ENCODE peak calls at places on chromosome 16, in five cellular contexts. W is K562, V is GM12878, T is H1, J is HepG2. S is an unnamed sample.

GRCh38 chr16:24125199-24125598 is 130.9 kb upstream of the CACNG3 start:
- DNase-seq in T (no peak), V (no peak), J (no peak), W (no peak), S (no peak)

GRCh38 chr16:80298676-80299075 is 242.1 kb upstream of the DYNLRB2 start:
- DNase-seq in T (no peak), J (no peak), V (no peak), W (no peak), S (no peak)

GRCh38 chr16:81006472-81007311 is at the start of the genes CENPN and CMC2:
- DNase-seq in W (peak), J (peak), V (peak), T (peak), S (peak)

GRCh38 chr16:29310852-29311314 is 95.6 kb downstream of the NPIPB11 start:
- DNase-seq in J (peak), W (no peak), V (no peak), T (no peak), S (no peak)

GRCh38 chr16:9258423-9259051 is 167.1 kb downstream of the HAPSTR1 start:
- DNase-seq in J (peak), T (peak), V (no peak), W (peak), S (peak)

GRCh38 chr16:77905356-77905920 is 116.9 kb upstream of the CLEC3A start:
- DNase-seq in J (no peak), W (no peak), V (no peak), T (no peak), S (no peak)

GRCh38 chr16:77838597-77839255 is 50.4 kb downstream of the VAT1L start:
- DNase-seq in W (no peak), V (no peak), T (no peak), J (no peak), S (no peak)

GRCh38 chr16:2289282-2289681 is 21.4 kb upstream of the RNPS1 start:
- DNase-seq in W (no peak), J (no peak), T (no peak), V (no peak), S (no peak)

GRCh38 chr16:81283044-81283443 is 31.7 kb upstream of the GAN start:
- DNase-seq in W (no peak), J (no peak), T (no peak), V (no peak), S (no peak)

GRCh38 chr16:12976936-12977335 is 75.5 kb downstream of the SHISA9 start:
- DNase-seq in W (no peak), V (no peak), J (no peak), T (no peak), S (no peak)

GRCh38 chr16:84519855-84520254 is 15.4 kb upstream of the MEAK7 start:
- DNase-seq in T (no peak), W (no peak), V (no peak), J (no peak), S (no peak)

GRCh38 chr16:30491744-30492308 is 19.3 kb downstream of the ITGAL start:
- DNase-seq in W (peak), V (no peak), T (no peak), J (peak), S (no peak)

GRCh38 chr16:84918006-84918909 is 93.1 kb downstream of the ZDHHC7 start:
- DNase-seq in V (no peak), W (no peak), T (no peak), J (no peak), S (no peak)

GRCh38 chr16:26058326-26058725 is 366.6 kb downstream of the HS3ST4 start:
- DNase-seq in T (no peak), J (no peak), V (no peak), W (no peak), S (no peak)

GRCh38 chr16:86626966-86627365 is 48.6 kb downstream of the FOXL1 start:
- DNase-seq in T (no peak), V (no peak), W (no peak), J (no peak), S (no peak)

GRCh38 chr16:14509055-14509454 is 121.0 kb downstream of the PARN start:
- DNase-seq in V (no peak), T (no peak), J (peak), W (no peak), S (no peak)

GRCh38 chr16:29154676-29155121 is 169.8 kb downstream of the LAT start:
- DNase-seq in J (no peak), T (no peak), V (no peak), W (no peak), S (no peak)

GRCh38 chr16:53872248-53873221 is 168.6 kb downstream of the FTO start:
- DNase-seq in V (no peak), W (no peak), T (no peak), J (no peak), S (no peak)

GRCh38 chr16:69036399-69037091 is 68.9 kb upstream of the HAS3 start:
- DNase-seq in V (no peak), W (no peak), J (no peak), T (no peak), S (no peak)

GRCh38 chr16:1932050-1933028 is 10.7 kb downstream of the MSRB1 start:
- DNase-seq in T (no peak), W (no peak), J (peak), V (no peak), S (no peak)

GRCh38 chr16:86762035-86762550 is 183.7 kb downstream of the FOXL1 start:
- DNase-seq in W (no peak), T (no peak), V (no peak), J (no peak), S (no peak)

GRCh38 chr16:12679660-12680272 is 123.9 kb downstream of the CPPED1 start:
- DNase-seq in W (no peak), T (no peak), J (no peak), V (no peak), S (no peak)

GRCh38 chr16:65497571-65497970 is 375.7 kb upstream of the CDH11 start:
- DNase-seq in W (no peak), J (no peak), T (no peak), V (no peak), S (no peak)

GRCh38 chr16:82544378-82544777 is 82.4 kb upstream of the CDH13 start:
- DNase-seq in W (no peak), V (no peak), J (no peak), T (no peak), S (no peak)

DNA sequence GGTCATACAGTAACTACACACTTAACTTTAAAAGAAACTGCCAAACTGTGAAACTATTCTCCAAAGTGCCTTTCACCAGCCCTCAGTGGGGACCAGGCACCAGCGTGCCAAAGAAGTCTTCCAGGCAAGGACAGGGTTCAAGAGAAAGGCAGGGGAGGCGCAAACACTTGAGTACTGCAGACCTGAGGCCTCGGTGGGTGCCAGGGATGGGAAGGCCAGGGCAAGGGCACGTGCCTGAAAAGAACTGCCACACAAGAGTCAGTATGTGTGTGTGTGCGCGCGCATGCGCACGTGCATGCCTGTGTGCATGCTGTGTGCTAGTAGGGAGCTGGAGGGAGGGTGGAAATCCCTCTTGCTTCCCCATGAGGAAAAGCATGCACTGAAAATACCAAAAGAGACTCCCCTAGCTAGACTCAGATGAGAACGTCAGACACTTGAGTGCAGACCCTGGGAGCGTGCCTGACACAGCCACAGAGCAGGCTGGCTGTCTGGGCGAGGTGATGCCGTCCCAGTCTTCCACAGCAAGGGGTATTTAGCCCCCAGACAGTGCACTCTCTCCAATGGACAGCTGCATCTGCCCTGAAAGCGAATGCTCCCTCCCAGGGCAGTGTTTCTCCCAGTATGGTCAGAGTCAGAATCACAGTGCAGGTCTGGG is 40.1 kb upstream of the GSG1L start:
- DNase-seq in V (no peak), T (no peak), J (no peak), W (no peak), S (no peak)
- TF ChIP-seq ZNF274 in V (no peak), T (no peak), J (no peak), W (no peak), S (no peak)

DNA sequence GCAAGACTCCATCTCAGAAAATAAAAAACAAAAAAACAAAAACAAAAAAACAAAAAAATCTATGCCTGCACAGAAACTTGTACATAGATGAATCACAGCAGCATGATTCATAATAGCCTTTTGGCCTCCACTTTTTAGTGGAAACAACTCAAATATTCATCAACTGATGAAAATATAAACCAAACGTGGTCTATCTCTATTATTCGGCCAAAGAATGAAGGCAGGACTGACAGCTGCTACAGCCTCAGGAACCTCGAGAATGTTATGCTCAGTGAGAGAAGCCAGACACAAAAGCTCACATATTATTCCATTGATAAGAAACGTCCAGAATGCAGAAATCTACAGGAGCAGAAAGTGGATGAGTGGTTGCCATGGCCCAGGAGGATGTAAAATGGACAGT is 19.8 kb downstream of the PPL start:
- DNase-seq in J (no peak), V (no peak), T (no peak), W (no peak), S (no peak)
- TF ChIP-seq SP1 in J (no peak), V (no peak), T (no peak), W (no peak), S (peak)

GRCh38 chr16:6689643-6690042 is 643.0 kb upstream of the RBFOX1 start:
- DNase-seq in V (no peak), W (no peak), J (no peak), T (no peak), S (no peak)

GRCh38 chr16:6687593-6687992 is 645.1 kb upstream of the RBFOX1 start:
- DNase-seq in J (no peak), V (no peak), T (no peak), W (peak), S (no peak)

GRCh38 chr16:6682142-6682811 is 650.4 kb upstream of the RBFOX1 start:
- DNase-seq in V (no peak), T (peak), W (peak), J (peak), S (no peak)

DNA sequence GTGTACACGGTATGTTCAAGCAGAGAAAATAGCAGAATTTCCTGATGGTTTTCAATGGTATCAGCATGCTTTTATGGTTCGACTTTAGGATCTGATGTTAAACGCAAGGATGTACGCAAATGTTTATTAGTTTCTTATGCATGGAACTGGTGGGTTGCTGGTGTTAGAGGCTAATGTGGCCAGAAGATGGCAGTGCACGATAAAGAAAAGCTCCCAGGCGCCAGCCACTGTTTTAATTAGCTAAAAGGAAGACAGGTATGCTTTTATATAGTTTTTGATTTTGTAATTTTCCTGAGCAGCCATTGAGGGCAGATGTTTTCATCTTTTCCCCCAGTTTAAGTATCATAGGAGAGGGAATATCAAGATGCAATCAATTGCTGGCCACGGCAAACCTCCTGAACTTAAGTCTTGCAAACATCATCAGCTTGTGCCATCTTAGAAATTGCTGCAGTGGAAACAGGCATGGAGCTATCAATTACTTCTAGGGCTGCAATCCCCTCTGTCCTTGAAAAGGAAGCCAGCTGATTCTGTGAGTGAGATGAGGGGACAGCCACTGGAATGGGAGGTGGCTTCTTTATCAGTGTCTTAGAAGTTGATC is 648.5 kb upstream of the RBFOX1 start:
- DNase-seq in W (peak), V (no peak), T (no peak), J (peak), S (no peak)
- TF ChIP-seq CEBPB in W (no peak), V (no peak), T (no peak), J (no peak), S (no peak)

GRCh38 chr16:89598199-89598598 is 15.2 kb upstream of the DPEP1 start:
- DNase-seq in J (no peak), V (no peak), T (no peak), W (no peak), S (no peak)

GRCh38 chr16:89595330-89596060 is 17.9 kb upstream of the DPEP1 start:
- DNase-seq in J (no peak), V (no peak), T (no peak), W (no peak), S (no peak)

GRCh38 chr16:89596061-89596689 is 17.3 kb upstream of the DPEP1 start:
- DNase-seq in T (no peak), V (no peak), J (no peak), W (no peak), S (no peak)

GRCh38 chr16:89596957-89597644 is 16.3 kb upstream of the DPEP1 start:
- DNase-seq in T (no peak), V (no peak), J (no peak), W (no peak), S (no peak)

DNA sequence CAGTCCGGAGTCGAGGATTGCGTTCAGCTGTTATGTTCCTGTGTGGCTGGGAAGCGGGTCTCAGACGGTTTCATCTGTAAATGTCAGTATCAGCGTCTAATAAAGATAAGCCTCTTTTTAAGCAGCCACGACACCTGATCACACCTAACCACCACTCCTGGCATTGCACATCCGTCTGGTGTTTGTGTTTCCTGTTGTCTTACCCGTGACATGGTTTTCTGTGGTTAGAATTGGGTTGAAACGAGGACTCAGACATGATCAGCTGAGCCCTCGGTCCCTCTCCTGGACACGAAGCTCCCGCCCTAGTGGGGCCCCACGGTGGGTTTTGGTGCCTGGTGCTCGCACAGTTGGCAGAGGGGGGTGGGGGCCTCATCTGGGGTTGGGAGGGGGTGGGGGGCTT is 18.3 kb downstream of the CPNE7 start:
- DNase-seq in V (no peak), J (no peak), W (no peak), T (no peak), S (no peak)
- TF ChIP-seq ZNF274 in V (no peak), J (no peak), W (no peak), T (no peak), S (no peak)

DNA sequence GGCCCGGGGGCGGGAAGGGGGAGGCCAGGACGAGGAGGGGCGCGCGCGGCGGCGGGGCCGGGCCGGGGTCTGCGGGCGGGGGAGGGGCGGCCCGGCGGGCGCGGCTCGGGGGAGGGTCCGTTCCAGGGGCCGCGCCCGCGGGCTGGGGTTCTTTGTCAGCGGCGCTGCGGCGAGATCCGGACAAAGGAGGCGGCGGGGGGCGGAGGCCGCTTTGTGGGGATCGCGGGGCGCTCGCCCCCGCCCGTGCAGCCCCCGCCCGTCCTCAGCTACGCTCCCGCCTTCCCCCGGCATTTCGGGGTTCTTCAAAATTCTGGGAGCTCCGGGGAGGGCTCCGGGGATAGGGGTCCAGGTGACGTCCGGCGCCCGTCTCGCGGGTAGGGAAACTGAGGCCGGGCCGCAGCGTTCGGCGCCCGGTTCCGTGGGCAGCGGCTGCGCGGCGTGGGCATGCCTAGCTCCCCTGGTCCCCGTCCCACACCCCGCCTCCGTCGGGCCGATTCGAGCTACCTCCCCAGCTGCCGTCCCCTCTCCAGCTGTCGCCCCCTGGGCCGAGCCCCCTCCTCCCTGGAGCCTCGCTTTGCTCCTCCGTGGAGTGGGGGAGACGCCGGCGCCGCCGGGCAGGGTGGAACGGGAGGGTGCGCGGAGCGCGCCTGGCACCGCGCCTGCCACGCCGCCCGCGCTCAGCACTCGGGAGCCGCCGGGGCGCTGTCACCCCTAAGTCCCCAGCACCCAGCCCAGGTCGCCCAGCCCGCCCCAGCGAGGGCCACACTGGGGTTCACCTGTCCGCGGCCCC is 530 bp downstream of the SNN start:
- DNase-seq in T (no peak), J (no peak), V (no peak), W (no peak), S (no peak)
- TF ChIP-seq SP1 in T (no peak), J (no peak), V (no peak), W (no peak), S (no peak)

GRCh38 chr16:57278494-57278893 is 6.0 kb downstream of the PLLP start:
- DNase-seq in T (no peak), J (no peak), V (no peak), W (no peak), S (no peak)

GRCh38 chr16:57277586-57277985 is 6.9 kb downstream of the PLLP start:
- DNase-seq in V (no peak), J (no peak), T (no peak), W (peak), S (peak)

GRCh38 chr16:57282510-57283213 is 1.8 kb downstream of the PLLP start:
- DNase-seq in W (no peak), V (no peak), T (no peak), J (no peak), S (no peak)

GRCh38 chr16:57281791-57282190 is 2.7 kb downstream of the PLLP start:
- DNase-seq in J (no peak), W (no peak), T (no peak), V (no peak), S (no peak)

DNA sequence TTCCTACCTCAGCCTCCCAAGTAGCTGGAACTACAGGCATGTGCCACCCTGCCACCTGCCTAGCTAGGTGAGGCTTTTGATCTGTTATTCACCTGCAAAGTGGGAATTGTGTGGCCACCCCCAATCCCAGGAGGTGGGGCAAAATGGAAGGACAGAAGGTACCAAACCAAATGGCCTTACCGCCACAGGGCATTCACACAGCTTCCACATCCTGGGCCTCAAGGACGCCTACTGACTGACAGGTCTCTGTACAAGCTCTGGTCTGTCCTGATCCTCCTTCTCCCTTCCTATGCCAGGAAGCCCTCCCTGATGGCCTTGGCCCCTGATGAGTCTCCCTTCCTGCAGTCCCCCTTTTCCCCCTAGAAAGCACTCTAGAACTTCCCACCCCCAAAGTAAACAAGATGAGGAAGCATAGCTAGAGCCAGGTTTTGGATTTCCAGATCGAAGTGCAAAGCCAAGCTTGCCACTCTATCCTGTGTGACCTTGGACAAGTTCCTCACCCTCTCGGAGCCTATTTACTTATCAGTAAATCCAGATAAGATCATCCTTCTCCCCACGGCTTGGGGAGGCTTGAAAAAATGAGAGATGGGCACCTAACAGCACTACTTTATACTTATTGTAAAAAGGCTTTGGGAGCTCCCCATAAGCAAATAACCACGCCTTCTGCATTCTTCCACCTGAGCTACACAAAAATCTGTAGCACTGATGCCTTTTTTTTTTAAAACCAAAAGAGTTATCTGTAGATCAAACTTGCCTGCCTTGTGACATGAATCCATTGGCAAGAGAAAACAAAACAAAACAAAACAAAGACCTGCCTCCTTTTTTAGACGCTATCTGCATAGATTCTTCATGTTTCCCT is 4.5 kb downstream of the PLLP start:
- DNase-seq in V (no peak), J (peak), T (no peak), W (no peak), S (no peak)
- TF ChIP-seq CEBPB in V (no peak), J (no peak), T (no peak), W (no peak), S (no peak)

GRCh38 chr16:67632415-67633172 is 12.3 kb upstream of the CARMIL2 start:
- DNase-seq in W (no peak), T (no peak), J (peak), V (no peak), S (no peak)
- TF ChIP-seq ZNF274 in W (no peak), T (no peak), J (no peak), V (no peak), S (no peak)

GRCh38 chr16:71498031-71498430 is 8.9 kb upstream of the ZNF19 start:
- DNase-seq in J (no peak), T (no peak), W (no peak), V (no peak), S (no peak)
- TF ChIP-seq SP1 in J (no peak), T (no peak), W (no peak), V (no peak), S (no peak)

GRCh38 chr16:72995151-72995881 is 52.6 kb downstream of the ZFHX3 start:
- DNase-seq in J (no peak), V (no peak), T (peak), W (peak), S (no peak)

GRCh38 chr16:72999541-73000019 is 48.3 kb downstream of the ZFHX3 start:
- DNase-seq in W (no peak), V (no peak), J (no peak), T (no peak), S (no peak)

GRCh38 chr16:73000020-73000906 is 47.7 kb downstream of the ZFHX3 start:
- DNase-seq in W (no peak), T (no peak), J (peak), V (no peak), S (no peak)

GRCh38 chr16:72996291-72997062 is 51.5 kb downstream of the ZFHX3 start:
- DNase-seq in W (no peak), V (no peak), T (no peak), J (peak), S (no peak)

GRCh38 chr16:72997141-72997542 is 50.8 kb downstream of the ZFHX3 start:
- DNase-seq in W (no peak), T (no peak), J (no peak), V (no peak), S (no peak)
- TF ChIP-seq CEBPB in W (no peak), T (no peak), J (no peak), V (no peak), S (no peak)